ENCODE peak calls at places on chromosome 10, in four cellular contexts. Q is IMR-90, T is K562, B is GM12878. H is an unnamed sample. For H3K4me1, the result is how much of the 10 kb centered on the place peaks cover.

GRCh38 chr10:22343761-22344160 is 1.5 kb upstream of the SPAG6 start:
- DNase-seq in Q (no peak), T (no peak), B (no peak), H (no peak)

GRCh38 chr10:80485410-80486135 is 31.5 kb downstream of the TSPAN14 start:
- DNase-seq in Q (no peak), T (no peak), B (no peak), H (no peak)

GRCh38 chr10:63267414-63268138 is 134.4 kb downstream of the NRBF2 start:
- DNase-seq in Q (peak), T (peak), B (no peak), H (peak)

GRCh38 chr10:23314835-23315239 is 29.8 kb downstream of the C10orf67 start:
- DNase-seq in Q (peak), T (peak), B (peak), H (peak)

GRCh38 chr10:132958886-132959295 is 16.5 kb upstream of the CFAP46 start:
- DNase-seq in Q (no peak), T (no peak), B (no peak), H (no peak)

GRCh38 chr10:60957667-60958221 is 13.8 kb upstream of the RHOBTB1 start:
- DNase-seq in Q (no peak), T (no peak), B (no peak), H (no peak)

GRCh38 chr10:44400553-44400952 is 15.7 kb upstream of the CXCL12 start:
- DNase-seq in Q (no peak), T (no peak), B (no peak), H (no peak)

GRCh38 chr10:63331586-63331985 is 134.2 kb downstream of the JMJD1C start:
- DNase-seq in Q (no peak), T (no peak), B (no peak), H (no peak)

GRCh38 chr10:132063432-132063831 is 2.3 kb upstream of the JAKMIP3 start:
- DNase-seq in Q (no peak), T (no peak), B (no peak), H (no peak)

GRCh38 chr10:33248638-33249037 is 85.8 kb downstream of the NRP1 start:
- DNase-seq in Q (peak), T (no peak), B (no peak), H (peak)

GRCh38 chr10:21432266-21432665 is 93.2 kb downstream of the SKIDA1 start:
- DNase-seq in Q (no peak), T (no peak), B (no peak), H (no peak)

GRCh38 chr10:79250259-79250658 is 97.0 kb upstream of the PPIF start:
- DNase-seq in Q (no peak), T (no peak), B (no peak), H (no peak)

GRCh38 chr10:110032801-110033723 is 25.3 kb downstream of the ADD3 start:
- DNase-seq in Q (no peak), T (no peak), B (no peak), H (peak)

GRCh38 chr10:116880716-116881440 is 31.6 kb downstream of the ENO4 start:
- DNase-seq in Q (no peak), T (no peak), B (no peak), H (no peak)

GRCh38 chr10:118915161-118915560 is 114.4 kb upstream of the NANOS1 start:
- DNase-seq in Q (no peak), T (no peak), B (no peak), H (no peak)

GRCh38 chr10:79944428-79945395 is 4.2 kb downstream of the SFTPD start:
- DNase-seq in Q (no peak), T (no peak), B (no peak), H (no peak)

GRCh38 chr10:97171001-97171400 is 14.8 kb downstream of the SLIT1 start:
- DNase-seq in Q (no peak), T (no peak), B (no peak), H (no peak)

GRCh38 chr10:69224862-69225657 is 4.9 kb downstream of the HKDC1 start:
- DNase-seq in Q (no peak), T (no peak), B (no peak), H (peak)

GRCh38 chr10:130392031-130392430 is 255.8 kb downstream of the GLRX3 start:
- DNase-seq in Q (no peak), T (no peak), B (no peak), H (no peak)

GRCh38 chr10:71044720-71045119 is 156.4 kb upstream of the PCBD1 start:
- DNase-seq in Q (no peak), T (no peak), B (no peak), H (no peak)

GRCh38 chr10:62341419-62341818 is 32.8 kb upstream of the ZNF365 start:
- DNase-seq in Q (no peak), T (no peak), B (no peak), H (no peak)

GRCh38 chr10:119190353-119190752 is 11.7 kb upstream of the PRDX3 start:
- DNase-seq in Q (peak), T (no peak), B (no peak), H (peak)

GRCh38 chr10:14502451-14502850 is 171.7 kb upstream of the FRMD4A start:
- DNase-seq in Q (peak), T (no peak), B (no peak), H (no peak)

GRCh38 chr10:88792656-88793055 is 9.9 kb upstream of the LIPM start:
- DNase-seq in Q (peak), T (no peak), B (peak), H (no peak)

GRCh38 chr10:129495697-129496096 is 28.7 kb downstream of the MGMT start:
- DNase-seq in Q (no peak), T (no peak), B (no peak), H (no peak)

GRCh38 chr10:28382520-28383269 is 79.8 kb upstream of the MPP7 start:
- DNase-seq in Q (peak), T (no peak), B (no peak), H (no peak)

GRCh38 chr10:31059323-31059722 is 27.7 kb upstream of the ZNF438 start:
- DNase-seq in Q (no peak), T (no peak), B (no peak), H (peak)

GRCh38 chr10:88670497-88670896 is 6.3 kb downstream of the LIPF start:
- DNase-seq in Q (no peak), T (no peak), B (no peak), H (no peak)

GRCh38 chr10:29619273-29619672 is 15.5 kb downstream of the SVIL start:
- DNase-seq in Q (peak), T (no peak), B (no peak), H (no peak)

GRCh38 chr10:90417056-90417455 is 440.8 kb downstream of the HTR7 start:
- DNase-seq in Q (peak), T (no peak), B (no peak), H (no peak)

GRCh38 chr10:21727452-21728168 is 193.6 kb downstream of the MLLT10 start:
- DNase-seq in Q (no peak), T (no peak), B (no peak), H (peak)

GRCh38 chr10:103555712-103556111 is 62.2 kb downstream of the NEURL1 start:
- DNase-seq in Q (no peak), T (no peak), B (no peak), H (no peak)

GRCh38 chr10:126216221-126216701 is 172.0 kb downstream of the ADAM12 start:
- DNase-seq in Q (peak), T (no peak), B (no peak), H (no peak)

GRCh38 chr10:78013564-78013963 is 15.8 kb downstream of the POLR3A start:
- DNase-seq in Q (no peak), T (no peak), B (no peak), H (no peak)

GRCh38 chr10:68628576-68629127 is 68.5 kb downstream of the TET1 start:
- DNase-seq in Q (peak), T (no peak), B (no peak), H (no peak)

GRCh38 chr10:112585052-112585451 is 138.0 kb downstream of the VTI1A start:
- DNase-seq in Q (peak), T (no peak), B (no peak), H (no peak)

GRCh38 chr10:121702351-121703320 is 104.4 kb upstream of the FGFR2 start:
- DNase-seq in Q (peak), T (no peak), B (no peak), H (no peak)

GRCh38 chr10:13823046-13823711 is 236.4 kb downstream of the PRPF18 start:
- DNase-seq in Q (no peak), T (no peak), B (no peak), H (no peak)

GRCh38 chr10:13633689-13634088 is 46.9 kb downstream of the PRPF18 start:
- DNase-seq in Q (peak), T (no peak), B (no peak), H (no peak)

GRCh38 chr10:108249940-108250339 is 1085.4 kb upstream of the SORCS1 start:
- DNase-seq in Q (no peak), T (no peak), B (no peak), H (no peak)

GRCh38 chr10:51643734-51644133 is 55.7 kb downstream of the CSTF2T start:
- DNase-seq in Q (no peak), T (no peak), B (no peak), H (peak)

GRCh38 chr10:51654918-51655317 is 44.5 kb downstream of the CSTF2T start:
- DNase-seq in Q (no peak), T (no peak), B (no peak), H (no peak)

GRCh38 chr10:51653025-51653424 is 46.4 kb downstream of the CSTF2T start:
- DNase-seq in Q (peak), T (no peak), B (no peak), H (peak)

GRCh38 chr10:51651063-51651462 is 48.3 kb downstream of the CSTF2T start:
- DNase-seq in Q (peak), T (no peak), B (no peak), H (no peak)

DNA sequence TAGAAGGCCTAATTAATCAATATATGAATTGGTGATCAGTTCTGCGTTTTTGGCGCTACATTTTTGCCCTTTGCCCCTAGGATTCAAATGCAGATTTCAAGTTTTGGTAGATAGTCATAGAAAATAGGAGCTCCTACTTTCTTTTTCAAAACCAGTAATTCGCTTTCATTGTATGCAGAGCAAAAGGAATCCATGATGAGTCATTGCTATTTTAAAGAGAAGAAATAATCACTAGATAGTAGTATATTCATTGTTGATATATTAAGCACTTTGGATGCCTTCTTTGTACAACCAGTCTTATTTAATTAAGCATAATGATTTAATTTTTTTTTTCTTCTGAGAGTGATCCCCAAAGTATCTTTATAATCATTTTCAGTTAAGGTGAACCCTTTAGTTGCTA is 50.3 kb downstream of the CSTF2T start:
- DNase-seq in Q (peak), T (no peak), B (no peak), H (no peak)
- H3K4me1 ChIP-seq in Q (under half), T (under half), B (under half), H (under half)

GRCh38 chr10:734481-734880 is 45.0 kb upstream of the DIP2C start:
- DNase-seq in Q (no peak), T (no peak), B (no peak), H (no peak)
- TF ChIP-seq FOS in Q (no peak), T (no peak), B (no peak), H (no peak)

DNA sequence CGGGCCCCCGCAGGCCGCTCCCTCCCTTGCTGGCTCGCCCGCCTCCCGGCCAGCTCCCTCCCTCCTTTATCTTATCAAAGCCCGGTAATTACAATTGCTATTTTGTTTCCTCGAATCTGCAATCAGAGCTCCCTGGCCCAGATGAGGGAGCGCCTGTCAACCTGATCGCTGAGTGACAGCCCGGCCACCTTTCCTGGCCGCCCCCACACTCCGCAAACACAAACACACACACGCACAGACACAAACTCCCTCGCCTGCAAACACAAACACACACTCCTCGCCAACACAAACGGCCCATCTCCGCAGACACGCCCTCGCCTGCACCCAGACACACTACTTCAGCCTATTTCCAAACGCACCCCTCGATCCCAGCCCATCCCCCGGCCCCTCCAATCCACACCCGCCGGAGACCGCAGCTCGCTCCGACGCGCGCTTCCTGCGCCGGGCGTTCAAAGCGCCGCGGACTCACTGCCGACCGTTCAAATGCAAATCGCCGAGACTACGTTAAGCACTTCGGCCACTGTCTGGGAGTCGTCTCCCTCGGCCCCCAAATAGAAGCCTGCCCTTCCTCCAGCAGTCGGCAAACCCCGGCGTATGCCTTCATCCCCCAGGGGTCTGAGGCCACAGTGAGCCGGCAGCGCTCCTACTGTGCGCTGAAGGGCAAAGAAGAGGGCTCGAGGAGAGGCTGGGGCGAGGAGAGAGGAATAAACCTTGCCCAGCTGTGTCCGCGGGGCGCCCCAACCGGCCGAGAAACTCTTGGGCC is 3.0 kb upstream of the FGF8 start:
- DNase-seq in Q (no peak), T (peak), B (no peak), H (peak)
- H3K4me3 ChIP-seq in Q (no peak), T (no peak), B (peak), H (no peak)

DNA sequence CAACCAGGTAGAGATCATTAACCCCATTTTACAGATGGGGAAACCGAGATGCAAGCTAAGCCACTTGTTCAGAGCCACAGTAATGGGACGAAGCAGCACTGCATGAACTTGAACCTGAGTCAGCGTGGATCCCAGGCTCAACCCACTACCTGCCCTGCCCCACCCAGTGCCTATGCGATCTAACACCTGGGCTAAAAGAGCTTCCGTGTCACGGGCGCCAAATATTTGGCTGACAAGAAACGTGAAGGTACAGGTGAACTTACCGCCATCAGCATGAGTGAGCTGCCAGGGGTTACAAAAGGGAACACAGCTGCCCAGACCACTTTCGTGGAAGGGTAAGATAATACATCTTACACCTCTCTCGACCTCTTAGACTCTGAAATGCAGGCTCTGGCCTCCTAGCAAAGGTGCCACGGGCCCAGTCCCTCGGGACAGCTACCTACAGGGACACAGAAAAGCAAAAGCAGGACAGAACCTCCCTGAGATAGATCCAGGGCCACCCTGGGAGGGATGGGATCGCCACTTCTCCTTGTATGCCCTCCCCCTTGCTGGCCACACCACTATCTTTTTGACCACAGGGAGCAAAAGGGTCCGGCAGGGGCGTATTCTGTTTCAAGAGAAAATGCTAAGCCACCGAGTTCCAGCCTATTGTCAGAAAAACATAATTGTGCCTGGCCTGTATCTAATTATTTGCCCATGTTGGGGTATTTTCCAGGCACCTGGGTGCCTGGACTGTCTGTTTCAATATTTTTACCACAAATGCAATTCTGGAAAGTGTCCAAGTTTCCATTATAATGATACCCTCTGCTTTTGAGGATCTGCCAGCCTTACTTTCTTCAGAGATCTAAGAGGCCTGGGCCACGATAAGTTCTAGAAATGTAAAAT is 6.4 kb downstream of the CHST15 start:
- DNase-seq in Q (no peak), T (no peak), B (no peak), H (no peak)
- H3K4me1 ChIP-seq in Q (under half), T (under half), B (under half), H (under half)